ENCODE peak calls at places on chromosomes 1 and 21, in five cellular contexts. H is neural progenitor cell, K is GM23338, T is PC-3, O is HCT116. J is an unnamed sample. For H3K27me3, the result is how much of the 10 kb centered on the place peaks cover.

GRCh38 chr21:46585191-46585953 is 19.5 kb downstream of the S100B start:
- DNase-seq in O (no peak), K (no peak), H (no peak), T (no peak), J (no peak)

GRCh38 chr1:9129391-9130041 is 614 bp upstream of the GPR157 start:
- DNase-seq in O (peak), T (peak), K (peak), H (peak), J (peak)

GRCh38 chr1:31135973-31136600 is 70.6 kb upstream of the PUM1 start:
- DNase-seq in T (peak), O (no peak), H (no peak), K (no peak), J (no peak)

GRCh38 chr1:10280442-10281350 is 70.3 kb downstream of the KIF1B start:
- DNase-seq in K (no peak), H (no peak), O (no peak), T (no peak), J (no peak)

GRCh38 chr1:162040657-162041056 is 17.0 kb upstream of the OLFML2B start:
- DNase-seq in K (peak), H (peak), O (peak), T (peak), J (peak)

GRCh38 chr1:247079141-247079874 is 697 bp upstream of the ZNF670 start:
- DNase-seq in O (no peak), K (peak), T (no peak), H (peak), J (peak)

GRCh38 chr1:100584761-100585745 is 47.1 kb downstream of the GPR88 start:
- DNase-seq in H (no peak), T (peak), O (no peak), K (no peak), J (no peak)

GRCh38 chr1:9843576-9843945 is 19.8 kb upstream of the CLSTN1 start:
- DNase-seq in O (no peak), K (no peak), T (peak), H (no peak), J (peak)

GRCh38 chr1:116906812-116907211 is 2.9 kb upstream of the PTGFRN start:
- DNase-seq in T (peak), K (no peak), H (no peak), O (no peak), J (no peak)

GRCh38 chr21:20902511-20902910 is 95.7 kb upstream of the NCAM2 start:
- DNase-seq in O (no peak), K (no peak), T (no peak), H (no peak), J (no peak)
- H3K27me3 ChIP-seq in O (under half), K (under half), T (under half), H (under half), J (under half)

GRCh38 chr1:35556494-35557117 is 597 bp downstream of the KIAA0319L start:
- DNase-seq in H (no peak), O (no peak), T (no peak), K (no peak), J (no peak)
- TF ChIP-seq EZH2phosphoT487 in H (no peak), O (no peak), T (no peak), K (no peak), J (no peak)

DNA sequence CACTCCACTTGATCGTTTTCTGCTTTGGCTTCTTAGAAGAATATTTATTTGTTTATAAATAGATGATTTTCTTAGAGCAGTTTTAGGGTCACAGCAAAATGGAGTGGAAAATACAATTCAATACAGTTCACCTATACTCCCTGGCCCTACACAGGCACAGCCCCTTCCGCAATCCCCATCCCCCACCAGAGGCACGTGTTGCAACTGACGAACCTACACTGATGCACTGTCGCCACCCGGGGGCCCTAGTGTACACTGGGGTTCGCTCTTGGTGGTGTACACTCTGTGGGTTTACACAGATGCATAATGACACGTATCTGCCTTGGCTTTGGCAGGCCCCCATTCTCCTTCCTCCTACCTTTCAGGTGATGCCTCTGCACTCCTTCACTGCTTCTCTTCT is 8.0 kb downstream of the ECHDC2 start:
- DNase-seq in T (no peak), K (peak), O (no peak), H (peak), J (no peak)
- TF ChIP-seq CTCF in T (peak), K (peak), O (peak), H (peak), J (no peak)

DNA sequence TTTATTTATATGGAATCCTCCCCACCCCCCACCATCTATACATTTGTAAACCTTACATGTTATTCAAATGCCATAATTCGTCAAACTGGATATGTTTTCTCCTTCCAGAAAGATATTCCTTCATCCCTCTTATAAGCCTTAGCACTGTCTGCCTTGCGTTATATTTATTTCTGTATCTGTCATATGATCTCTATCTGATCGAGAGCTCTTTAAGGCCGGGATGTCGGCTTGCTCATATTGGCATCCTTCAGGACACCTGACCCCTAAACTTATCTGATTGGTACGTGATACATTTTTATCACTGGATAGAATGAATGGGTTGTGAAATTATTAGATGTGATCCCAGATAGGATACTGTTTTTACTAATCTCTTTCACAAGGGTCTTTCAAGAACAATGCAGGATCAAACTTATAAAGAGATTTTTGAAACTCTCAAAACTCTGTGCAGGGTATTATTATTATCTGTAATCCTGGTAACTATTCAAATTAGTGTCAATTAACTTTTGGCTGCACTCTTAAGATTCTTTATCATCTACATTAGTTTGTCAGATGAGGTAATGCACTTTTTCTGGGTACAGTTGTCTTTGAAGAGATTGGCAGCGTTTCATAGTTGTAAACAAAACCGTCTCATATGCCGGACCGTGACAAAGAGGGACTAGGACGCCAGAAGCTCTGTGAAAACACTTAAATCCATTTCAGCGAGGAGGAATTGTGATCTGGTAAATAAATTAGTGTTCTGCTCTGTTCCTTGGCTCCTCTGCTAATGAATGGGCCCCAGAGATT is 152.0 kb downstream of the KIF26B start:
- DNase-seq in T (no peak), O (no peak), H (no peak), K (no peak), J (no peak)
- H3K27me3 ChIP-seq in T (half or more), O (under half), H (under half), K (under half), J (under half)

DNA sequence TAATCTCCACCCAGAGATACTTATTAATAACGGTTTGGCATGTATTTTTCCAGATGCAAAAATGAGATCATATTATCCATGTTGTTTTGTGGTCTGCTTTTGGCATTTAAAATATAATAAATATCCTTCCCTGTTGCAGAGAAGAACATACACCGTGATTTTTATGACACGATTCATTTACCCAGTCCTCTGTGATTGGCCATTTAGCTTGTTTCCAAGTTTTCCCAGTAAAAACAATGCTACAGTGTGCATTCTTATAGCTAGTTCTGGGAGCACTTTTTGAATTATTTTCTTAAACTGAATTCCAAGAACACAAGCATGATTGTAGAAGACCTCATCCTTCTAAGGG is 137.9 kb downstream of the MIS18A start:
- DNase-seq in K (no peak), H (no peak), T (no peak), O (no peak), J (no peak)
- TF ChIP-seq EZH2phosphoT487 in K (no peak), H (no peak), T (no peak), O (no peak), J (no peak)

GRCh38 chr21:41369105-41369914 is 7.5 kb downstream of the MX2 start:
- DNase-seq in H (peak), T (no peak), O (no peak), K (peak), J (peak)
- TF ChIP-seq CTCF in H (no peak), T (no peak), O (no peak), K (peak), J (peak)

DNA sequence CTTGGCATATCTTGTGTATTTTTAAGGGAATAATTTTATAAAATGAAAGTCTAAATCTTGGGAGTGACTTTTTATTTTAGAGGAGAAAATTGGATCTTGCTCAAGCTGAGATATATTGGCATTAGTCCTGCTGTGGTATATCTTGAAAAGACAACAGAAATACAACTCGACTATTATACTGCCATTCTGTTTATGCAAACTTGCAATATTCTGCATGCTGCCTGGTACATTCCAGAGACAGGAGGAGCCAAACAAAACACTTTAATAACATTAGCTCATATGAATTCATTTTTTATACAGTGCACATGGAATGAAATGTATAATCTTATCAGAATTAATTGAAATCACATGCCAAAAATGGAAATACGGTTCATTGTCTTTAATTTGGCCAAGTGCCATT is 176.0 kb upstream of the NRIP1 start:
- DNase-seq in H (no peak), T (no peak), K (no peak), O (no peak), J (no peak)
- H3K27me3 ChIP-seq in H (under half), T (under half), K (under half), O (under half), J (under half)

GRCh38 chr1:206895837-206896242 is 1.4 kb upstream of the IL24 start:
- DNase-seq in K (no peak), O (no peak), H (no peak), T (peak), J (no peak)
- TF ChIP-seq EZH2phosphoT487 in K (no peak), O (no peak), H (no peak), T (no peak), J (no peak)